ENCODE peak calls at places on chromosomes 1 and 21, in nine cellular contexts. L is activated CD8-positive, alpha-beta memory T cell treated with anti-CD3 and anti-CD28 coated beads, Interleukin-2, amount 50 U/mL, for 4 hours; S is psoas muscle; V is K562; M is HEK293T; Q is activated T-cell treated with anti-CD3 and anti-CD28 coated beads for 1 hour; P is NK-92 treated with Interleukin-12 subunit alpha and Interleukin-12 subunit beta, amount 100 ng/mL, for 24 hours; U is activated CD4-positive, alpha-beta T cell treated with anti-CD3 and anti-CD28 coated beads, Interleukin-2, amount 10 ng/mL, durations not matched to agents 7 days and 5 days; R is C1 segment of cervical spinal cord. Z is an unnamed sample.

GRCh38 chr1:153277852-153278251 is 18.4 kb downstream of the LORICRIN start:
- DNase-seq in L (no peak), S (no peak), V (peak; percentile 48), M (peak; percentile 54), Q (peak; percentile 14), P (peak; percentile 10), U (peak; percentile 56), R (no peak), Z (no peak)

GRCh38 chr1:1462318-1462966 is 9.1 kb upstream of the ATAD3B start:
- DNase-seq in L (no peak), S (no peak), V (no peak), M (no peak), Q (no peak), P (no peak), U (no peak), R (no peak), Z (peak; percentile 57)

GRCh38 chr1:228927947-228928898 is 192.9 kb downstream of the RHOU start:
- DNase-seq in L (no peak), S (no peak), V (no peak), M (no peak), Q (no peak), P (no peak), U (no peak), R (no peak), Z (no peak)

GRCh38 chr1:37682334-37682987 is 9.9 kb upstream of the CDCA8 start:
- DNase-seq in L (peak; percentile 78), S (peak; percentile 76), V (peak; percentile 80), M (peak; percentile 66), Q (peak; percentile 81), P (peak; percentile 23), U (peak; percentile 83), R (no peak), Z (peak; percentile 59)

GRCh38 chr1:34858901-34859441 is 578 bp downstream of the SMIM12 start:
- DNase-seq in L (peak; percentile 54), S (peak; percentile 64), V (peak; percentile 52), M (peak; percentile 17), Q (no peak), P (no peak), U (peak; percentile 34), R (no peak), Z (no peak)

GRCh38 chr1:10733967-10734366 is 62.5 kb downstream of the CASZ1 start:
- DNase-seq in L (no peak), S (no peak), V (no peak), M (no peak), Q (no peak), P (no peak), U (no peak), R (no peak), Z (no peak)

GRCh38 chr1:200556005-200556404 is 64.5 kb downstream of the KIF14 start:
- DNase-seq in L (no peak), S (no peak), V (no peak), M (no peak), Q (no peak), P (no peak), U (no peak), R (no peak), Z (no peak)

GRCh38 chr1:3614755-3615742 is 3.7 kb upstream of the MEGF6 start:
- DNase-seq in L (no peak), S (no peak), V (peak; percentile 44), M (peak; percentile 43), Q (no peak), P (no peak), U (peak; percentile 28), R (no peak), Z (no peak)

GRCh38 chr1:37517569-37517968 is 3.0 kb upstream of the MEAF6 start:
- DNase-seq in L (no peak), S (no peak), V (no peak), M (no peak), Q (no peak), P (no peak), U (no peak), R (no peak), Z (no peak)

GRCh38 chr21:26041441-26042180 is 129.0 kb downstream of the APP start:
- DNase-seq in L (no peak), S (no peak), V (no peak), M (no peak), Q (no peak), P (no peak), U (no peak), R (no peak), Z (no peak)

GRCh38 chr1:180167021-180167701 is 12.5 kb downstream of the QSOX1 start:
- DNase-seq in L (no peak), S (no peak), V (no peak), M (no peak), Q (no peak), P (no peak), U (no peak), R (no peak), Z (peak; percentile 69)

GRCh38 chr1:69993787-69994186 is 211.6 kb downstream of the LRRC40 start:
- DNase-seq in L (no peak), S (no peak), V (no peak), M (no peak), Q (no peak), P (no peak), U (no peak), R (no peak), Z (no peak)

GRCh38 chr21:16535100-16535418 is 805.3 kb downstream of the USP25 start:
- DNase-seq in L (no peak), S (peak; percentile 92), V (no peak), M (peak; percentile 15), Q (no peak), P (no peak), U (no peak), R (peak; percentile 66), Z (peak; percentile 68)

GRCh38 chr1:165481820-165482532 is 37.0 kb upstream of the RXRG start:
- DNase-seq in L (no peak), S (peak; percentile 55), V (peak; percentile 21), M (no peak), Q (no peak), P (no peak), U (no peak), R (no peak), Z (no peak)

GRCh38 chr1:182601926-182602325 is 2.3 kb downstream of the RGS16 start:
- DNase-seq in L (no peak), S (no peak), V (no peak), M (no peak), Q (no peak), P (no peak), U (no peak), R (no peak), Z (no peak)

GRCh38 chr1:32393832-32394140 is 455 bp downstream of the BSDC1 start:
- DNase-seq in L (no peak), S (no peak), V (peak; percentile 78), M (peak; percentile 75), Q (peak; percentile 9), P (no peak), U (peak; percentile 48), R (no peak), Z (peak; percentile 58)

GRCh38 chr1:34695580-34695979 is 59.3 kb upstream of the GJB5 start:
- DNase-seq in L (no peak), S (no peak), V (no peak), M (no peak), Q (no peak), P (no peak), U (no peak), R (no peak), Z (no peak)

GRCh38 chr1:64172458-64172983 is 30.9 kb upstream of the UBE2U start:
- DNase-seq in L (no peak), S (no peak), V (no peak), M (peak; percentile 50), Q (no peak), P (no peak), U (no peak), R (no peak), Z (no peak)

GRCh38 chr1:206004269-206004800 is 1.1 kb upstream of the RAB7B start:
- DNase-seq in L (no peak), S (no peak), V (no peak), M (no peak), Q (no peak), P (no peak), U (no peak), R (no peak), Z (no peak)

GRCh38 chr1:150473659-150474058 is 13.6 kb upstream of the TARS2 start:
- DNase-seq in L (no peak), S (peak; percentile 72), V (no peak), M (no peak), Q (no peak), P (no peak), U (no peak), R (no peak), Z (no peak)

GRCh38 chr1:230067871-230068814 is 1.1 kb downstream of the GALNT2 start:
- DNase-seq in L (peak; percentile 27), S (peak; percentile 72), V (peak; percentile 70), M (peak; percentile 53), Q (peak; percentile 5), P (no peak), U (peak; percentile 30), R (no peak), Z (no peak)

GRCh38 chr1:235330918-235331285 is 2.5 kb downstream of the GGPS1 start:
- DNase-seq in L (no peak), S (no peak), V (no peak), M (no peak), Q (no peak), P (no peak), U (no peak), R (no peak), Z (no peak)

GRCh38 chr1:28449904-28450303 is 55.9 kb upstream of the RCC1 start:
- DNase-seq in L (no peak), S (no peak), V (peak; percentile 88), M (no peak), Q (no peak), P (no peak), U (peak; percentile 61), R (no peak), Z (no peak)

Z was measured in breast epithelium.